ENCODE peak calls at places on chromosomes 13 and 19, in seven cellular contexts. One of them, this sample, is unnamed.

GRCh38 chr19:17687857-17688784 is at the start of gene UNC13A:
- DNase-seq in GM23248: peak
- DNase-seq in H1: peak
- DNase-seq in astrocyte: no peak
- DNase-seq in fibroblast of lung: peak
- DNase-seq in HCT116: no peak
- DNase-seq in endothelial cell of umbilical vein: no peak
- DNase-seq in this sample: no peak

GRCh38 chr19:46602392-46603194 is 1.5 kb downstream of the CALM3 start:
- DNase-seq in astrocyte: no peak
- DNase-seq in fibroblast of lung: no peak
- DNase-seq in HCT116: no peak
- DNase-seq in endothelial cell of umbilical vein: no peak
- DNase-seq in H1: no peak
- DNase-seq in GM23248: peak
- DNase-seq in this sample: no peak

GRCh38 chr13:35468195-35468594 is 8.3 kb downstream of the MAB21L1 start:
- DNase-seq in HCT116: no peak
- DNase-seq in astrocyte: peak
- DNase-seq in fibroblast of lung: no peak
- DNase-seq in GM23248: peak
- DNase-seq in endothelial cell of umbilical vein: no peak
- DNase-seq in H1: no peak
- DNase-seq in this sample: no peak

GRCh38 chr13:60032836-60033235 is 130.9 kb downstream of the DIAPH3 start:
- DNase-seq in astrocyte: no peak
- DNase-seq in H1: no peak
- DNase-seq in endothelial cell of umbilical vein: no peak
- DNase-seq in HCT116: no peak
- DNase-seq in GM23248: no peak
- DNase-seq in fibroblast of lung: no peak
- DNase-seq in this sample: no peak

GRCh38 chr19:40147693-40148347 is 43.4 kb upstream of the MAP3K10 start:
- DNase-seq in endothelial cell of umbilical vein: peak
- DNase-seq in H1: no peak
- DNase-seq in fibroblast of lung: peak
- DNase-seq in HCT116: no peak
- DNase-seq in GM23248: peak
- DNase-seq in astrocyte: peak
- DNase-seq in this sample: no peak

GRCh38 chr19:55333870-55334269 is 5.8 kb upstream of the KMT5C start:
- DNase-seq in fibroblast of lung: no peak
- DNase-seq in HCT116: no peak
- DNase-seq in endothelial cell of umbilical vein: no peak
- DNase-seq in GM23248: no peak
- DNase-seq in astrocyte: no peak
- DNase-seq in H1: no peak
- DNase-seq in this sample: no peak

GRCh38 chr19:30226464-30227070 is 145.6 kb upstream of the ZNF536 start:
- DNase-seq in astrocyte: no peak
- DNase-seq in GM23248: peak
- DNase-seq in H1: peak
- DNase-seq in endothelial cell of umbilical vein: no peak
- DNase-seq in HCT116: no peak
- DNase-seq in fibroblast of lung: no peak
- DNase-seq in this sample: no peak

GRCh38 chr13:103471896-103472295 is 405.7 kb upstream of the SLC10A2 start:
- DNase-seq in endothelial cell of umbilical vein: no peak
- DNase-seq in H1: no peak
- DNase-seq in GM23248: no peak
- DNase-seq in fibroblast of lung: no peak
- DNase-seq in HCT116: no peak
- DNase-seq in astrocyte: no peak
- DNase-seq in this sample: no peak

GRCh38 chr19:3233116-3233515 is 8.7 kb downstream of the CELF5 start:
- DNase-seq in astrocyte: no peak
- DNase-seq in fibroblast of lung: no peak
- DNase-seq in endothelial cell of umbilical vein: no peak
- DNase-seq in H1: no peak
- DNase-seq in GM23248: no peak
- DNase-seq in HCT116: no peak
- DNase-seq in this sample: no peak

GRCh38 chr13:42112864-42113263 is 64.4 kb downstream of the DGKH start:
- DNase-seq in astrocyte: no peak
- DNase-seq in H1: no peak
- DNase-seq in GM23248: no peak
- DNase-seq in fibroblast of lung: no peak
- DNase-seq in endothelial cell of umbilical vein: no peak
- DNase-seq in HCT116: no peak
- DNase-seq in this sample: no peak

GRCh38 chr19:58474291-58474996 is 1.7 kb upstream of the ZNF446 start:
- DNase-seq in endothelial cell of umbilical vein: no peak
- DNase-seq in HCT116: no peak
- DNase-seq in astrocyte: peak
- DNase-seq in H1: no peak
- DNase-seq in fibroblast of lung: peak
- DNase-seq in GM23248: peak
- DNase-seq in this sample: no peak

GRCh38 chr13:95607363-95607762 is 37.1 kb downstream of the DZIP1 start:
- DNase-seq in GM23248: peak
- DNase-seq in fibroblast of lung: peak
- DNase-seq in astrocyte: peak
- DNase-seq in HCT116: no peak
- DNase-seq in H1: no peak
- DNase-seq in endothelial cell of umbilical vein: peak
- DNase-seq in this sample: no peak

GRCh38 chr19:34579281-34580054 is 97.5 kb downstream of the SCGB2B2 start:
- DNase-seq in H1: no peak
- DNase-seq in GM23248: no peak
- DNase-seq in astrocyte: no peak
- DNase-seq in endothelial cell of umbilical vein: no peak
- DNase-seq in HCT116: no peak
- DNase-seq in fibroblast of lung: no peak
- DNase-seq in this sample: no peak

GRCh38 chr19:1825909-1826556 is 14.0 kb upstream of the ATP8B3 start:
- DNase-seq in astrocyte: peak
- DNase-seq in HCT116: no peak
- DNase-seq in GM23248: peak
- DNase-seq in H1: peak
- DNase-seq in fibroblast of lung: peak
- DNase-seq in endothelial cell of umbilical vein: peak
- DNase-seq in this sample: no peak

GRCh38 chr13:51827254-51827653 is 17.7 kb downstream of the TMEM272 start:
- DNase-seq in fibroblast of lung: no peak
- DNase-seq in astrocyte: no peak
- DNase-seq in GM23248: no peak
- DNase-seq in endothelial cell of umbilical vein: no peak
- DNase-seq in HCT116: no peak
- DNase-seq in H1: no peak
- DNase-seq in this sample: no peak

GRCh38 chr19:47509170-47509847 is 5.6 kb downstream of the NAPA start:
- DNase-seq in endothelial cell of umbilical vein: no peak
- DNase-seq in GM23248: no peak
- DNase-seq in H1: no peak
- DNase-seq in fibroblast of lung: no peak
- DNase-seq in HCT116: no peak
- DNase-seq in astrocyte: no peak
- DNase-seq in this sample: no peak

GRCh38 chr19:1884719-1885334 is 469 bp downstream of the ABHD17A start:
- DNase-seq in HCT116: no peak
- DNase-seq in endothelial cell of umbilical vein: no peak
- DNase-seq in fibroblast of lung: no peak
- DNase-seq in astrocyte: no peak
- DNase-seq in H1: no peak
- DNase-seq in GM23248: peak
- DNase-seq in this sample: no peak

GRCh38 chr19:29422047-29422446 is 103.7 kb upstream of the VSTM2B start:
- DNase-seq in endothelial cell of umbilical vein: no peak
- DNase-seq in HCT116: no peak
- DNase-seq in GM23248: no peak
- DNase-seq in fibroblast of lung: no peak
- DNase-seq in astrocyte: no peak
- DNase-seq in H1: no peak
- DNase-seq in this sample: no peak

GRCh38 chr13:99301913-99302636 is 5.1 kb downstream of the GPR183 start:
- DNase-seq in fibroblast of lung: no peak
- DNase-seq in H1: no peak
- DNase-seq in endothelial cell of umbilical vein: no peak
- DNase-seq in GM23248: no peak
- DNase-seq in HCT116: no peak
- DNase-seq in astrocyte: no peak
- DNase-seq in this sample: no peak

GRCh38 chr13:33016414-33017409 is at the start of gene KL:
- DNase-seq in fibroblast of lung: no peak
- DNase-seq in GM23248: peak
- DNase-seq in H1: peak
- DNase-seq in astrocyte: no peak
- DNase-seq in HCT116: no peak
- DNase-seq in endothelial cell of umbilical vein: no peak
- DNase-seq in this sample: no peak
- TF ChIP-seq EZH2 in fibroblast of lung: peak
- TF ChIP-seq EZH2 in GM23248: no peak
- TF ChIP-seq EZH2 in H1: peak
- TF ChIP-seq EZH2 in astrocyte: peak
- TF ChIP-seq EZH2 in HCT116: no peak
- TF ChIP-seq EZH2 in endothelial cell of umbilical vein: peak
- TF ChIP-seq EZH2 in this sample: peak

DNA sequence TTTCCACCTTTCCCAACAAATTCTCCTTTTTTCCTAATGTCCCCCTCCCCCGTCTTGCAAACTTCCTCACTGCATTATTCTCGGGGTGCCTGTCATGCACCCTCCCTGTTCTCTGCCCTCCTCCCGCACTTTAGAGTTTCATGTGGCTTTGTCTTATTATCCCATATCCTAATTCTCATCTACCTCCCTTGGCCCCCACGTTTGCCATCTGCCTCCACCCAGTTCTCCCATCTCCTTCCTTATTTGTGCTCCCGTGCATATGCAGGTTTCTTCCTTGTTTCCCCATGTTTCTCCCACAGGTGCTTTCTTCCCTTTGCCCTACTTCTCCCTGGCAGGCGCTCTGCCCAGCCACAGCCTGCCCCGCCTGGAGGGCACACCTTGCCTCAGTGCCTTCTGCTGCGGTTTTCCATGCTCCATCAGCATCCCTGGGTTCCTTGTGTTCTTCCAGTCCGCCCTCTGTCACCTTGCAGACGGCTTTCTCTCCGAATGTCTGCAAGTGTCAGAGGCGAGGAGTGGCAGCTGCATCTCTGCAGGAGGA is 1.5 kb downstream of the SPATA13 start:
- DNase-seq in astrocyte: no peak
- DNase-seq in endothelial cell of umbilical vein: no peak
- DNase-seq in fibroblast of lung: no peak
- DNase-seq in HCT116: no peak
- DNase-seq in GM23248: no peak
- DNase-seq in H1: no peak
- DNase-seq in this sample: no peak
- H2AFZ ChIP-seq in astrocyte: no peak
- H2AFZ ChIP-seq in endothelial cell of umbilical vein: no peak
- H2AFZ ChIP-seq in fibroblast of lung: no peak
- H2AFZ ChIP-seq in HCT116: no peak
- H2AFZ ChIP-seq in GM23248: no peak
- H2AFZ ChIP-seq in H1: no peak
- H2AFZ ChIP-seq in this sample: no peak

DNA sequence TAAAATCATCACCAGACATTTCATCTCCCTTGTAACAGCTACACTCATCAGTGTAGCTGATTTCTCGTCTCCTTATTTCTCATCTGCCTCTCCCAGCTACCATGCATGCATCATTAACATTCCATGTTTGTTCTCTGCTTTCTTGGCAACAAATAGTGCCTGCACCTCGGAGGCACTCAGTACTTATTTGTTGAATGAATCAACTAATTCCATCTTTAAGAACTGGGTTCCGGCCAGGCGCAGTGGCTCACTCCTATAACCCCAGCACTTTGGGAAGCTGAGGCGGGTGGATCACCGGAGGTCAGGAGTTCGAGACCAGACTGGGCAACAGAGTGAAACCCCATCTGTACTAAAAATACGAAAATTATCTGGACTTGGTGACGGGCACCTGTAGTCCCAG is 63.9 kb upstream of the GTF3A start:
- DNase-seq in HCT116: no peak
- DNase-seq in GM23248: peak
- DNase-seq in endothelial cell of umbilical vein: no peak
- DNase-seq in fibroblast of lung: no peak
- DNase-seq in H1: no peak
- DNase-seq in astrocyte: no peak
- DNase-seq in this sample: no peak
- TF ChIP-seq EZH2 in HCT116: no peak
- TF ChIP-seq EZH2 in GM23248: no peak
- TF ChIP-seq EZH2 in endothelial cell of umbilical vein: no peak
- TF ChIP-seq EZH2 in fibroblast of lung: no peak
- TF ChIP-seq EZH2 in H1: no peak
- TF ChIP-seq EZH2 in astrocyte: no peak
- TF ChIP-seq EZH2 in this sample: no peak

GRCh38 chr13:33677215-33677614 is 140.7 kb upstream of the RFC3 start:
- DNase-seq in HCT116: no peak
- DNase-seq in H1: no peak
- DNase-seq in fibroblast of lung: no peak
- DNase-seq in endothelial cell of umbilical vein: no peak
- DNase-seq in astrocyte: no peak
- DNase-seq in GM23248: no peak
- DNase-seq in this sample: no peak
- H2AFZ ChIP-seq in HCT116: peak
- H2AFZ ChIP-seq in H1: no peak
- H2AFZ ChIP-seq in fibroblast of lung: no peak
- H2AFZ ChIP-seq in endothelial cell of umbilical vein: no peak
- H2AFZ ChIP-seq in astrocyte: no peak
- H2AFZ ChIP-seq in GM23248: peak
- H2AFZ ChIP-seq in this sample: no peak

DNA sequence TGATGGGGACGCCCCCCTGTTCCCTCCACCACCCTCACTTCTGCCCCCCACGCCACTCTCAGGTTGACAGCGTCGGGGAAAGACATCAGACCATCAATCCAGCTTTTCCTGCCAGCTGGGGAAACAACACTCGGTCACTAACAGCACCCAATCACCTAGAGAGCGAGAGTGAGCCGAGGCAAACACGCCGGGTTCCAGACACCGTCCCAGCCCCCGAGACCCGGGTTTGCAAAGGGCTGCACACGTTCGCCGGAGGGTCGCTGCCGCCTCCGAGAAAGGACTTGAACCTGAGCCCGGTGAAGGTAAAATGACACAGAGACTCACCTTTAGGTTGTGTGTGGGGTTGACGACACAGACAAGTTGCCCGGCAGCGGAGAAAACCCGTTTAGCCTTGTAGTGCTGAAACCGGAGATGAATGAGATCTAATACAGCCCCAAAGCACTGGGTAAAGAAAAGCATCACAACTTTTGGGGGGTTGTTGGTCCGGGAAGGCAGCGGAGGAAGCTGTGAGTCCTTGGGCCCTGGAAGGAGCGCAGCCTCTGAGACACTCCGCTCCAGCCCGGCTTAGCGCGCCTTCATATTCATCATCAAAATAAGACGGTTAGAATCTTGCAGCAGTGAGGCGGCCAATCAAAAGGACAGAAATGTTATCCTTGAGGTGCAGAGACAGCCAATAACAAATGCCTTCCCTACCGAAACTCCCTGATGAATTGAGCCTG is at the start of gene SIAH3:
- DNase-seq in fibroblast of lung: peak
- DNase-seq in endothelial cell of umbilical vein: peak
- DNase-seq in H1: peak
- DNase-seq in GM23248: peak
- DNase-seq in astrocyte: no peak
- DNase-seq in HCT116: no peak
- DNase-seq in this sample: no peak
- TF ChIP-seq EZH2 in fibroblast of lung: peak
- TF ChIP-seq EZH2 in endothelial cell of umbilical vein: peak
- TF ChIP-seq EZH2 in H1: peak
- TF ChIP-seq EZH2 in GM23248: peak
- TF ChIP-seq EZH2 in astrocyte: no peak
- TF ChIP-seq EZH2 in HCT116: no peak
- TF ChIP-seq EZH2 in this sample: peak

GRCh38 chr13:105982219-105982618 is 553.2 kb downstream of the EFNB2 start:
- DNase-seq in GM23248: no peak
- DNase-seq in fibroblast of lung: no peak
- DNase-seq in endothelial cell of umbilical vein: no peak
- DNase-seq in HCT116: no peak
- DNase-seq in astrocyte: no peak
- DNase-seq in H1: peak
- DNase-seq in this sample: no peak
- H2AFZ ChIP-seq in GM23248: no peak
- H2AFZ ChIP-seq in fibroblast of lung: no peak
- H2AFZ ChIP-seq in endothelial cell of umbilical vein: no peak
- H2AFZ ChIP-seq in HCT116: no peak
- H2AFZ ChIP-seq in astrocyte: no peak
- H2AFZ ChIP-seq in H1: no peak
- H2AFZ ChIP-seq in this sample: no peak